ENCODE peak calls at places on chromosomes 2 and 18, in nine cellular contexts. One of them, this sample, is unnamed.

GRCh38 chr2:17107131-17107530 is 411.1 kb downstream of the RAD51AP2 start:
- DNase-seq in foreskin fibroblast: peak; percentile 18
- DNase-seq in neuronal stem cell: no peak
- DNase-seq in left ventricle myocardium inferior: no peak
- DNase-seq in NCI-H510A: no peak
- DNase-seq in mammary epithelial cell: no peak
- DNase-seq in stimulated activated CD8-positive, alpha-beta memory T cell treated with anti-CD3 and anti-CD28 coated beads, Interleukin-15, amount 100 ng/mL, for 24 hours: no peak
- DNase-seq in nephron progenitor cell: no peak
- DNase-seq in stimulated activated CD4-positive, alpha-beta T cell treated with anti-CD3 and anti-CD28 coated beads, TNF-alpha, amount 100 ng/mL, for 1 hour: no peak
- DNase-seq in this sample: no peak

GRCh38 chr2:223959688-223960087 is 2.4 kb downstream of the MRPL44 start:
- DNase-seq in mammary epithelial cell: no peak
- DNase-seq in foreskin fibroblast: no peak
- DNase-seq in nephron progenitor cell: no peak
- DNase-seq in neuronal stem cell: no peak
- DNase-seq in stimulated activated CD8-positive, alpha-beta memory T cell treated with anti-CD3 and anti-CD28 coated beads, Interleukin-15, amount 100 ng/mL, for 24 hours: no peak
- DNase-seq in left ventricle myocardium inferior: no peak
- DNase-seq in NCI-H510A: no peak
- DNase-seq in stimulated activated CD4-positive, alpha-beta T cell treated with anti-CD3 and anti-CD28 coated beads, TNF-alpha, amount 100 ng/mL, for 1 hour: no peak
- DNase-seq in this sample: no peak

GRCh38 chr2:216194013-216194412 is 84.9 kb downstream of the XRCC5 start:
- DNase-seq in neuronal stem cell: no peak
- DNase-seq in foreskin fibroblast: no peak
- DNase-seq in stimulated activated CD4-positive, alpha-beta T cell treated with anti-CD3 and anti-CD28 coated beads, TNF-alpha, amount 100 ng/mL, for 1 hour: no peak
- DNase-seq in left ventricle myocardium inferior: no peak
- DNase-seq in mammary epithelial cell: no peak
- DNase-seq in nephron progenitor cell: no peak
- DNase-seq in NCI-H510A: no peak
- DNase-seq in stimulated activated CD8-positive, alpha-beta memory T cell treated with anti-CD3 and anti-CD28 coated beads, Interleukin-15, amount 100 ng/mL, for 24 hours: no peak
- DNase-seq in this sample: no peak

GRCh38 chr2:240112914-240113690 is 23.0 kb downstream of the COPS9 start:
- DNase-seq in foreskin fibroblast: no peak
- DNase-seq in mammary epithelial cell: no peak
- DNase-seq in stimulated activated CD4-positive, alpha-beta T cell treated with anti-CD3 and anti-CD28 coated beads, TNF-alpha, amount 100 ng/mL, for 1 hour: no peak
- DNase-seq in left ventricle myocardium inferior: no peak
- DNase-seq in neuronal stem cell: no peak
- DNase-seq in nephron progenitor cell: no peak
- DNase-seq in NCI-H510A: no peak
- DNase-seq in stimulated activated CD8-positive, alpha-beta memory T cell treated with anti-CD3 and anti-CD28 coated beads, Interleukin-15, amount 100 ng/mL, for 24 hours: no peak
- DNase-seq in this sample: no peak

GRCh38 chr2:219229375-219230200 is at the start of the genes ANKZF1 and ATG9A:
- DNase-seq in mammary epithelial cell: peak; percentile 100
- DNase-seq in stimulated activated CD8-positive, alpha-beta memory T cell treated with anti-CD3 and anti-CD28 coated beads, Interleukin-15, amount 100 ng/mL, for 24 hours: peak; percentile 86
- DNase-seq in nephron progenitor cell: peak; percentile 97
- DNase-seq in stimulated activated CD4-positive, alpha-beta T cell treated with anti-CD3 and anti-CD28 coated beads, TNF-alpha, amount 100 ng/mL, for 1 hour: peak; percentile 95
- DNase-seq in left ventricle myocardium inferior: peak; percentile 99
- DNase-seq in NCI-H510A: peak; percentile 98
- DNase-seq in foreskin fibroblast: peak; percentile 98
- DNase-seq in neuronal stem cell: peak; percentile 98
- DNase-seq in this sample: peak; percentile 97

GRCh38 chr18:59665057-59666007 is 31.9 kb downstream of the CCBE1 start:
- DNase-seq in stimulated activated CD4-positive, alpha-beta T cell treated with anti-CD3 and anti-CD28 coated beads, TNF-alpha, amount 100 ng/mL, for 1 hour: no peak
- DNase-seq in NCI-H510A: no peak
- DNase-seq in nephron progenitor cell: no peak
- DNase-seq in stimulated activated CD8-positive, alpha-beta memory T cell treated with anti-CD3 and anti-CD28 coated beads, Interleukin-15, amount 100 ng/mL, for 24 hours: no peak
- DNase-seq in left ventricle myocardium inferior: no peak
- DNase-seq in neuronal stem cell: no peak
- DNase-seq in foreskin fibroblast: no peak
- DNase-seq in mammary epithelial cell: no peak
- DNase-seq in this sample: no peak

GRCh38 chr18:50194623-50195532 is at the start of gene MYO5B:
- DNase-seq in foreskin fibroblast: no peak
- DNase-seq in nephron progenitor cell: peak; percentile 77
- DNase-seq in NCI-H510A: peak; percentile 56
- DNase-seq in stimulated activated CD4-positive, alpha-beta T cell treated with anti-CD3 and anti-CD28 coated beads, TNF-alpha, amount 100 ng/mL, for 1 hour: peak; percentile 1
- DNase-seq in left ventricle myocardium inferior: peak; percentile 33
- DNase-seq in mammary epithelial cell: peak; percentile 89
- DNase-seq in neuronal stem cell: peak; percentile 58
- DNase-seq in stimulated activated CD8-positive, alpha-beta memory T cell treated with anti-CD3 and anti-CD28 coated beads, Interleukin-15, amount 100 ng/mL, for 24 hours: peak; percentile 17
- DNase-seq in this sample: peak; percentile 5

GRCh38 chr2:71166812-71167211 is 36.4 kb downstream of the MPHOSPH10 start:
- DNase-seq in neuronal stem cell: no peak
- DNase-seq in nephron progenitor cell: no peak
- DNase-seq in NCI-H510A: no peak
- DNase-seq in left ventricle myocardium inferior: no peak
- DNase-seq in foreskin fibroblast: no peak
- DNase-seq in mammary epithelial cell: no peak
- DNase-seq in stimulated activated CD8-positive, alpha-beta memory T cell treated with anti-CD3 and anti-CD28 coated beads, Interleukin-15, amount 100 ng/mL, for 24 hours: no peak
- DNase-seq in stimulated activated CD4-positive, alpha-beta T cell treated with anti-CD3 and anti-CD28 coated beads, TNF-alpha, amount 100 ng/mL, for 1 hour: no peak
- DNase-seq in this sample: no peak

GRCh38 chr2:146262606-146263005 is 1582.2 kb upstream of the ACVR2A start:
- DNase-seq in stimulated activated CD8-positive, alpha-beta memory T cell treated with anti-CD3 and anti-CD28 coated beads, Interleukin-15, amount 100 ng/mL, for 24 hours: no peak
- DNase-seq in stimulated activated CD4-positive, alpha-beta T cell treated with anti-CD3 and anti-CD28 coated beads, TNF-alpha, amount 100 ng/mL, for 1 hour: no peak
- DNase-seq in neuronal stem cell: no peak
- DNase-seq in foreskin fibroblast: no peak
- DNase-seq in nephron progenitor cell: no peak
- DNase-seq in NCI-H510A: no peak
- DNase-seq in left ventricle myocardium inferior: no peak
- DNase-seq in mammary epithelial cell: no peak
- DNase-seq in this sample: no peak

GRCh38 chr2:49914281-49914680 is 760.0 kb upstream of the FSHR start:
- DNase-seq in NCI-H510A: no peak
- DNase-seq in stimulated activated CD4-positive, alpha-beta T cell treated with anti-CD3 and anti-CD28 coated beads, TNF-alpha, amount 100 ng/mL, for 1 hour: no peak
- DNase-seq in neuronal stem cell: no peak
- DNase-seq in mammary epithelial cell: peak; percentile 89
- DNase-seq in stimulated activated CD8-positive, alpha-beta memory T cell treated with anti-CD3 and anti-CD28 coated beads, Interleukin-15, amount 100 ng/mL, for 24 hours: no peak
- DNase-seq in nephron progenitor cell: no peak
- DNase-seq in foreskin fibroblast: peak; percentile 3
- DNase-seq in left ventricle myocardium inferior: no peak
- DNase-seq in this sample: no peak

GRCh38 chr2:72098935-72099334 is 48.7 kb downstream of the CYP26B1 start:
- DNase-seq in nephron progenitor cell: no peak
- DNase-seq in stimulated activated CD4-positive, alpha-beta T cell treated with anti-CD3 and anti-CD28 coated beads, TNF-alpha, amount 100 ng/mL, for 1 hour: no peak
- DNase-seq in neuronal stem cell: no peak
- DNase-seq in NCI-H510A: no peak
- DNase-seq in foreskin fibroblast: no peak
- DNase-seq in stimulated activated CD8-positive, alpha-beta memory T cell treated with anti-CD3 and anti-CD28 coated beads, Interleukin-15, amount 100 ng/mL, for 24 hours: no peak
- DNase-seq in mammary epithelial cell: no peak
- DNase-seq in left ventricle myocardium inferior: no peak
- DNase-seq in this sample: no peak

GRCh38 chr2:65807942-65808341 is 375.5 kb upstream of the SPRED2 start:
- DNase-seq in NCI-H510A: no peak
- DNase-seq in stimulated activated CD8-positive, alpha-beta memory T cell treated with anti-CD3 and anti-CD28 coated beads, Interleukin-15, amount 100 ng/mL, for 24 hours: no peak
- DNase-seq in foreskin fibroblast: no peak
- DNase-seq in mammary epithelial cell: no peak
- DNase-seq in left ventricle myocardium inferior: no peak
- DNase-seq in stimulated activated CD4-positive, alpha-beta T cell treated with anti-CD3 and anti-CD28 coated beads, TNF-alpha, amount 100 ng/mL, for 1 hour: no peak
- DNase-seq in neuronal stem cell: no peak
- DNase-seq in nephron progenitor cell: no peak
- DNase-seq in this sample: no peak

GRCh38 chr2:238203104-238203972 is at the start of gene ILKAP:
- DNase-seq in neuronal stem cell: peak; percentile 75
- DNase-seq in left ventricle myocardium inferior: peak; percentile 89
- DNase-seq in nephron progenitor cell: peak; percentile 89
- DNase-seq in NCI-H510A: peak; percentile 63
- DNase-seq in stimulated activated CD8-positive, alpha-beta memory T cell treated with anti-CD3 and anti-CD28 coated beads, Interleukin-15, amount 100 ng/mL, for 24 hours: peak; percentile 83
- DNase-seq in foreskin fibroblast: peak; percentile 80
- DNase-seq in mammary epithelial cell: peak; percentile 80
- DNase-seq in stimulated activated CD4-positive, alpha-beta T cell treated with anti-CD3 and anti-CD28 coated beads, TNF-alpha, amount 100 ng/mL, for 1 hour: peak; percentile 77
- DNase-seq in this sample: peak; percentile 79

GRCh38 chr2:65300134-65300771 is 72.6 kb downstream of the ACTR2 start:
- DNase-seq in stimulated activated CD8-positive, alpha-beta memory T cell treated with anti-CD3 and anti-CD28 coated beads, Interleukin-15, amount 100 ng/mL, for 24 hours: no peak
- DNase-seq in stimulated activated CD4-positive, alpha-beta T cell treated with anti-CD3 and anti-CD28 coated beads, TNF-alpha, amount 100 ng/mL, for 1 hour: no peak
- DNase-seq in foreskin fibroblast: peak; percentile 73
- DNase-seq in NCI-H510A: no peak
- DNase-seq in neuronal stem cell: no peak
- DNase-seq in nephron progenitor cell: no peak
- DNase-seq in mammary epithelial cell: no peak
- DNase-seq in left ventricle myocardium inferior: peak; percentile 87
- DNase-seq in this sample: no peak

GRCh38 chr2:54122939-54123338 is 7.5 kb downstream of the ACYP2 start:
- DNase-seq in stimulated activated CD4-positive, alpha-beta T cell treated with anti-CD3 and anti-CD28 coated beads, TNF-alpha, amount 100 ng/mL, for 1 hour: no peak
- DNase-seq in mammary epithelial cell: peak; percentile 85
- DNase-seq in foreskin fibroblast: peak; percentile 60
- DNase-seq in nephron progenitor cell: no peak
- DNase-seq in NCI-H510A: no peak
- DNase-seq in left ventricle myocardium inferior: no peak
- DNase-seq in stimulated activated CD8-positive, alpha-beta memory T cell treated with anti-CD3 and anti-CD28 coated beads, Interleukin-15, amount 100 ng/mL, for 24 hours: no peak
- DNase-seq in neuronal stem cell: no peak
- DNase-seq in this sample: no peak

GRCh38 chr18:39620551-39621168 is 2055.1 kb upstream of the CELF4 start:
- DNase-seq in mammary epithelial cell: no peak
- DNase-seq in stimulated activated CD8-positive, alpha-beta memory T cell treated with anti-CD3 and anti-CD28 coated beads, Interleukin-15, amount 100 ng/mL, for 24 hours: no peak
- DNase-seq in stimulated activated CD4-positive, alpha-beta T cell treated with anti-CD3 and anti-CD28 coated beads, TNF-alpha, amount 100 ng/mL, for 1 hour: no peak
- DNase-seq in left ventricle myocardium inferior: no peak
- DNase-seq in neuronal stem cell: no peak
- DNase-seq in NCI-H510A: no peak
- DNase-seq in foreskin fibroblast: no peak
- DNase-seq in nephron progenitor cell: no peak
- DNase-seq in this sample: no peak

GRCh38 chr2:217626926-217627325 is 375.9 kb downstream of the TNS1 start:
- DNase-seq in stimulated activated CD4-positive, alpha-beta T cell treated with anti-CD3 and anti-CD28 coated beads, TNF-alpha, amount 100 ng/mL, for 1 hour: no peak
- DNase-seq in foreskin fibroblast: no peak
- DNase-seq in NCI-H510A: no peak
- DNase-seq in mammary epithelial cell: no peak
- DNase-seq in stimulated activated CD8-positive, alpha-beta memory T cell treated with anti-CD3 and anti-CD28 coated beads, Interleukin-15, amount 100 ng/mL, for 24 hours: no peak
- DNase-seq in left ventricle myocardium inferior: no peak
- DNase-seq in neuronal stem cell: no peak
- DNase-seq in nephron progenitor cell: no peak
- DNase-seq in this sample: no peak

GRCh38 chr2:28717339-28717758 is 34.3 kb upstream of the PPP1CB start:
- DNase-seq in nephron progenitor cell: no peak
- DNase-seq in NCI-H510A: peak; percentile 71
- DNase-seq in neuronal stem cell: no peak
- DNase-seq in stimulated activated CD8-positive, alpha-beta memory T cell treated with anti-CD3 and anti-CD28 coated beads, Interleukin-15, amount 100 ng/mL, for 24 hours: no peak
- DNase-seq in stimulated activated CD4-positive, alpha-beta T cell treated with anti-CD3 and anti-CD28 coated beads, TNF-alpha, amount 100 ng/mL, for 1 hour: no peak
- DNase-seq in left ventricle myocardium inferior: peak; percentile 44
- DNase-seq in mammary epithelial cell: peak; percentile 72
- DNase-seq in foreskin fibroblast: peak; percentile 76
- DNase-seq in this sample: peak; percentile 68

GRCh38 chr2:221502270-221502973 is 69.7 kb downstream of the EPHA4 start:
- DNase-seq in NCI-H510A: no peak
- DNase-seq in stimulated activated CD4-positive, alpha-beta T cell treated with anti-CD3 and anti-CD28 coated beads, TNF-alpha, amount 100 ng/mL, for 1 hour: no peak
- DNase-seq in nephron progenitor cell: peak; percentile 7
- DNase-seq in foreskin fibroblast: peak; percentile 72
- DNase-seq in stimulated activated CD8-positive, alpha-beta memory T cell treated with anti-CD3 and anti-CD28 coated beads, Interleukin-15, amount 100 ng/mL, for 24 hours: no peak
- DNase-seq in left ventricle myocardium inferior: no peak
- DNase-seq in mammary epithelial cell: peak; percentile 70
- DNase-seq in neuronal stem cell: no peak
- DNase-seq in this sample: no peak

GRCh38 chr2:196143641-196144236 is 27.6 kb downstream of the STK17B start:
- DNase-seq in left ventricle myocardium inferior: no peak
- DNase-seq in NCI-H510A: no peak
- DNase-seq in nephron progenitor cell: no peak
- DNase-seq in stimulated activated CD4-positive, alpha-beta T cell treated with anti-CD3 and anti-CD28 coated beads, TNF-alpha, amount 100 ng/mL, for 1 hour: no peak
- DNase-seq in foreskin fibroblast: no peak
- DNase-seq in stimulated activated CD8-positive, alpha-beta memory T cell treated with anti-CD3 and anti-CD28 coated beads, Interleukin-15, amount 100 ng/mL, for 24 hours: no peak
- DNase-seq in neuronal stem cell: no peak
- DNase-seq in mammary epithelial cell: no peak
- DNase-seq in this sample: no peak

GRCh38 chr2:46298522-46299351 is 1.5 kb downstream of the EPAS1 start:
- DNase-seq in neuronal stem cell: peak; percentile 37
- DNase-seq in NCI-H510A: no peak
- DNase-seq in stimulated activated CD8-positive, alpha-beta memory T cell treated with anti-CD3 and anti-CD28 coated beads, Interleukin-15, amount 100 ng/mL, for 24 hours: no peak
- DNase-seq in left ventricle myocardium inferior: peak; percentile 73
- DNase-seq in mammary epithelial cell: peak; percentile 54
- DNase-seq in stimulated activated CD4-positive, alpha-beta T cell treated with anti-CD3 and anti-CD28 coated beads, TNF-alpha, amount 100 ng/mL, for 1 hour: no peak
- DNase-seq in foreskin fibroblast: peak; percentile 47
- DNase-seq in nephron progenitor cell: peak; percentile 45
- DNase-seq in this sample: no peak

GRCh38 chr18:28189400-28190239 is 12.7 kb upstream of the CDH2 start:
- DNase-seq in neuronal stem cell: no peak
- DNase-seq in nephron progenitor cell: peak; percentile 29
- DNase-seq in NCI-H510A: no peak
- DNase-seq in stimulated activated CD8-positive, alpha-beta memory T cell treated with anti-CD3 and anti-CD28 coated beads, Interleukin-15, amount 100 ng/mL, for 24 hours: no peak
- DNase-seq in foreskin fibroblast: peak; percentile 60
- DNase-seq in left ventricle myocardium inferior: no peak
- DNase-seq in stimulated activated CD4-positive, alpha-beta T cell treated with anti-CD3 and anti-CD28 coated beads, TNF-alpha, amount 100 ng/mL, for 1 hour: no peak
- DNase-seq in mammary epithelial cell: peak; percentile 51
- DNase-seq in this sample: peak; percentile 11

GRCh38 chr2:241574911-241575623 is 16.5 kb downstream of the BOK start:
- DNase-seq in left ventricle myocardium inferior: peak; percentile 3
- DNase-seq in foreskin fibroblast: no peak
- DNase-seq in neuronal stem cell: no peak
- DNase-seq in stimulated activated CD4-positive, alpha-beta T cell treated with anti-CD3 and anti-CD28 coated beads, TNF-alpha, amount 100 ng/mL, for 1 hour: no peak
- DNase-seq in nephron progenitor cell: no peak
- DNase-seq in stimulated activated CD8-positive, alpha-beta memory T cell treated with anti-CD3 and anti-CD28 coated beads, Interleukin-15, amount 100 ng/mL, for 24 hours: no peak
- DNase-seq in mammary epithelial cell: no peak
- DNase-seq in NCI-H510A: no peak
- DNase-seq in this sample: no peak

GRCh38 chr18:39749154-39749553 is 2183.6 kb upstream of the CELF4 start:
- DNase-seq in nephron progenitor cell: no peak
- DNase-seq in left ventricle myocardium inferior: no peak
- DNase-seq in stimulated activated CD8-positive, alpha-beta memory T cell treated with anti-CD3 and anti-CD28 coated beads, Interleukin-15, amount 100 ng/mL, for 24 hours: no peak
- DNase-seq in neuronal stem cell: no peak
- DNase-seq in NCI-H510A: no peak
- DNase-seq in stimulated activated CD4-positive, alpha-beta T cell treated with anti-CD3 and anti-CD28 coated beads, TNF-alpha, amount 100 ng/mL, for 1 hour: no peak
- DNase-seq in mammary epithelial cell: no peak
- DNase-seq in foreskin fibroblast: no peak
- DNase-seq in this sample: no peak

GRCh38 chr18:80157708-80158343 is 48.8 kb downstream of the ADNP2 start:
- DNase-seq in stimulated activated CD8-positive, alpha-beta memory T cell treated with anti-CD3 and anti-CD28 coated beads, Interleukin-15, amount 100 ng/mL, for 24 hours: peak; percentile 54
- DNase-seq in mammary epithelial cell: peak; percentile 48
- DNase-seq in nephron progenitor cell: peak; percentile 84
- DNase-seq in left ventricle myocardium inferior: peak; percentile 76
- DNase-seq in stimulated activated CD4-positive, alpha-beta T cell treated with anti-CD3 and anti-CD28 coated beads, TNF-alpha, amount 100 ng/mL, for 1 hour: no peak
- DNase-seq in foreskin fibroblast: peak; percentile 60
- DNase-seq in neuronal stem cell: peak; percentile 63
- DNase-seq in NCI-H510A: peak; percentile 27
- DNase-seq in this sample: peak; percentile 27

GRCh38 chr18:41933778-41934177 is 21.3 kb upstream of the PIK3C3 start:
- DNase-seq in foreskin fibroblast: no peak
- DNase-seq in mammary epithelial cell: no peak
- DNase-seq in NCI-H510A: no peak
- DNase-seq in stimulated activated CD4-positive, alpha-beta T cell treated with anti-CD3 and anti-CD28 coated beads, TNF-alpha, amount 100 ng/mL, for 1 hour: no peak
- DNase-seq in left ventricle myocardium inferior: no peak
- DNase-seq in nephron progenitor cell: no peak
- DNase-seq in stimulated activated CD8-positive, alpha-beta memory T cell treated with anti-CD3 and anti-CD28 coated beads, Interleukin-15, amount 100 ng/mL, for 24 hours: no peak
- DNase-seq in neuronal stem cell: no peak
- DNase-seq in this sample: no peak